ENCODE peak calls at places on chromosomes 7 and 10, in seven cellular contexts. One of them, this sample, is unnamed.
A peak's percentile ranks its signal among the peaks of the same experiment; 100 is the strongest.

GRCh38 chr7:47633134-47633533 is 51.2 kb upstream of the TNS3 start:
- DNase-seq in neuronal stem cell: no peak
- DNase-seq in mesendoderm: no peak
- DNase-seq in H1: no peak
- DNase-seq in H9: no peak
- DNase-seq in mesenchymal stem cell: no peak
- DNase-seq in trophoblast cell: no peak
- DNase-seq in this sample: no peak

GRCh38 chr7:157692156-157693011 is 355.6 kb downstream of the DNAJB6 start:
- DNase-seq in neuronal stem cell: peak; percentile 51
- DNase-seq in mesendoderm: no peak
- DNase-seq in H1: peak; percentile 78
- DNase-seq in H9: peak; percentile 47
- DNase-seq in mesenchymal stem cell: no peak
- DNase-seq in trophoblast cell: no peak
- DNase-seq in this sample: no peak

GRCh38 chr10:636016-636730 is 53.3 kb downstream of the DIP2C start:
- DNase-seq in neuronal stem cell: no peak
- DNase-seq in mesendoderm: no peak
- DNase-seq in H1: no peak
- DNase-seq in H9: no peak
- DNase-seq in mesenchymal stem cell: no peak
- DNase-seq in trophoblast cell: no peak
- DNase-seq in this sample: no peak

GRCh38 chr10:11208908-11209809 is 191.5 kb downstream of the CELF2 start:
- DNase-seq in neuronal stem cell: no peak
- DNase-seq in mesendoderm: no peak
- DNase-seq in H1: no peak
- DNase-seq in H9: no peak
- DNase-seq in mesenchymal stem cell: no peak
- DNase-seq in trophoblast cell: no peak
- DNase-seq in this sample: no peak

GRCh38 chr7:5491251-5492044 is 67.8 kb upstream of the TNRC18 start:
- DNase-seq in neuronal stem cell: no peak
- DNase-seq in mesendoderm: no peak
- DNase-seq in H1: no peak
- DNase-seq in H9: no peak
- DNase-seq in mesenchymal stem cell: no peak
- DNase-seq in trophoblast cell: no peak
- DNase-seq in this sample: no peak

GRCh38 chr10:133324198-133324792 is 12.4 kb downstream of the CALY start:
- DNase-seq in neuronal stem cell: no peak
- DNase-seq in mesendoderm: peak; percentile 77
- DNase-seq in H1: peak; percentile 72
- DNase-seq in H9: peak; percentile 85
- DNase-seq in mesenchymal stem cell: peak; percentile 43
- DNase-seq in trophoblast cell: peak; percentile 26
- DNase-seq in this sample: peak; percentile 55

GRCh38 chr10:126131338-126131737 is 235.0 kb downstream of the FANK1 start:
- DNase-seq in neuronal stem cell: no peak
- DNase-seq in mesendoderm: no peak
- DNase-seq in H1: no peak
- DNase-seq in H9: no peak
- DNase-seq in mesenchymal stem cell: peak; percentile 92
- DNase-seq in trophoblast cell: peak; percentile 38
- DNase-seq in this sample: peak; percentile 31

GRCh38 chr7:47580811-47581331 is 1.0 kb downstream of the TNS3 start:
- DNase-seq in neuronal stem cell: no peak
- DNase-seq in mesendoderm: peak; percentile 48
- DNase-seq in H1: no peak
- DNase-seq in H9: no peak
- DNase-seq in mesenchymal stem cell: peak; percentile 70
- DNase-seq in trophoblast cell: no peak
- DNase-seq in this sample: peak; percentile 37

GRCh38 chr10:810351-810846 is 120.9 kb upstream of the DIP2C start:
- DNase-seq in neuronal stem cell: peak; percentile 18
- DNase-seq in mesendoderm: peak; percentile 62
- DNase-seq in H1: no peak
- DNase-seq in H9: no peak
- DNase-seq in mesenchymal stem cell: no peak
- DNase-seq in trophoblast cell: peak; percentile 33
- DNase-seq in this sample: peak; percentile 49

GRCh38 chr7:47435889-47436312 is 146.0 kb downstream of the TNS3 start:
- DNase-seq in neuronal stem cell: peak; percentile 33
- DNase-seq in mesendoderm: peak; percentile 88
- DNase-seq in H1: no peak
- DNase-seq in H9: peak; percentile 63
- DNase-seq in mesenchymal stem cell: peak; percentile 88
- DNase-seq in trophoblast cell: peak; percentile 67
- DNase-seq in this sample: peak; percentile 81

GRCh38 chr10:43706166-43706565 is 57.5 kb upstream of the ZNF32 start:
- DNase-seq in neuronal stem cell: no peak
- DNase-seq in mesendoderm: no peak
- DNase-seq in H1: no peak
- DNase-seq in H9: peak; percentile 9
- DNase-seq in mesenchymal stem cell: no peak
- DNase-seq in trophoblast cell: peak; percentile 21
- DNase-seq in this sample: no peak

GRCh38 chr10:70260259-70260658 is 23.5 kb downstream of the NPFFR1 start:
- DNase-seq in neuronal stem cell: no peak
- DNase-seq in mesendoderm: peak; percentile 18
- DNase-seq in H1: no peak
- DNase-seq in H9: no peak
- DNase-seq in mesenchymal stem cell: no peak
- DNase-seq in trophoblast cell: no peak
- DNase-seq in this sample: no peak

GRCh38 chr7:125084196-125084595 is 154.6 kb upstream of the POT1 start:
- DNase-seq in neuronal stem cell: no peak
- DNase-seq in mesendoderm: no peak
- DNase-seq in H1: no peak
- DNase-seq in H9: no peak
- DNase-seq in mesenchymal stem cell: no peak
- DNase-seq in trophoblast cell: no peak
- DNase-seq in this sample: no peak

GRCh38 chr7:2019693-2020511 is 212.8 kb downstream of the MAD1L1 start:
- DNase-seq in neuronal stem cell: no peak
- DNase-seq in mesendoderm: peak; percentile 25
- DNase-seq in H1: no peak
- DNase-seq in H9: no peak
- DNase-seq in mesenchymal stem cell: peak; percentile 77
- DNase-seq in trophoblast cell: peak; percentile 52
- DNase-seq in this sample: peak; percentile 97

GRCh38 chr10:26486304-26486703 is 48.2 kb downstream of the APBB1IP start:
- DNase-seq in neuronal stem cell: no peak
- DNase-seq in mesendoderm: peak; percentile 60
- DNase-seq in H1: no peak
- DNase-seq in H9: no peak
- DNase-seq in mesenchymal stem cell: peak; percentile 60
- DNase-seq in trophoblast cell: peak; percentile 98
- DNase-seq in this sample: peak; percentile 32

GRCh38 chr10:110513949-110514348 is 16.2 kb downstream of the DUSP5 start:
- DNase-seq in neuronal stem cell: no peak
- DNase-seq in mesendoderm: no peak
- DNase-seq in H1: no peak
- DNase-seq in H9: peak; percentile 14
- DNase-seq in mesenchymal stem cell: no peak
- DNase-seq in trophoblast cell: no peak
- DNase-seq in this sample: no peak

GRCh38 chr7:30660331-30661255 is 21.7 kb downstream of the CRHR2 start:
- DNase-seq in neuronal stem cell: no peak
- DNase-seq in mesendoderm: no peak
- DNase-seq in H1: no peak
- DNase-seq in H9: no peak
- DNase-seq in mesenchymal stem cell: no peak
- DNase-seq in trophoblast cell: no peak
- DNase-seq in this sample: no peak

GRCh38 chr10:30687698-30688213 is 58.2 kb upstream of the LYZL2 start:
- DNase-seq in neuronal stem cell: peak; percentile 70
- DNase-seq in mesendoderm: peak; percentile 93
- DNase-seq in H1: peak; percentile 97
- DNase-seq in H9: peak; percentile 89
- DNase-seq in mesenchymal stem cell: peak; percentile 80
- DNase-seq in trophoblast cell: peak; percentile 94
- DNase-seq in this sample: peak; percentile 68

GRCh38 chr10:4501306-4501705 is 324.7 kb upstream of the AKR1E2 start:
- DNase-seq in neuronal stem cell: no peak
- DNase-seq in mesendoderm: no peak
- DNase-seq in H1: no peak
- DNase-seq in H9: no peak
- DNase-seq in mesenchymal stem cell: no peak
- DNase-seq in trophoblast cell: peak; percentile 48
- DNase-seq in this sample: peak; percentile 32

GRCh38 chr7:86786376-86786775 is 142.7 kb downstream of the GRM3 start:
- DNase-seq in neuronal stem cell: no peak
- DNase-seq in mesendoderm: no peak
- DNase-seq in H1: no peak
- DNase-seq in H9: no peak
- DNase-seq in mesenchymal stem cell: no peak
- DNase-seq in trophoblast cell: no peak
- DNase-seq in this sample: no peak

GRCh38 chr7:38311329-38311937 is 38.0 kb upstream of the TARP start:
- DNase-seq in neuronal stem cell: no peak
- DNase-seq in mesendoderm: no peak
- DNase-seq in H1: no peak
- DNase-seq in H9: no peak
- DNase-seq in mesenchymal stem cell: no peak
- DNase-seq in trophoblast cell: peak; percentile 87
- DNase-seq in this sample: no peak

GRCh38 chr7:30543815-30544525 is 39.3 kb upstream of the GGCT start:
- DNase-seq in neuronal stem cell: no peak
- DNase-seq in mesendoderm: peak; percentile 73
- DNase-seq in H1: no peak
- DNase-seq in H9: no peak
- DNase-seq in mesenchymal stem cell: peak; percentile 41
- DNase-seq in trophoblast cell: peak; percentile 69
- DNase-seq in this sample: no peak

GRCh38 chr7:7786595-7786994 is 68.2 kb upstream of the RPA3 start:
- DNase-seq in neuronal stem cell: no peak
- DNase-seq in mesendoderm: no peak
- DNase-seq in H1: no peak
- DNase-seq in H9: no peak
- DNase-seq in mesenchymal stem cell: no peak
- DNase-seq in trophoblast cell: no peak
- DNase-seq in this sample: no peak

GRCh38 chr7:7785349-7785973 is 67.1 kb upstream of the RPA3 start:
- DNase-seq in neuronal stem cell: no peak
- DNase-seq in mesendoderm: no peak
- DNase-seq in H1: no peak
- DNase-seq in H9: no peak
- DNase-seq in mesenchymal stem cell: no peak
- DNase-seq in trophoblast cell: no peak
- DNase-seq in this sample: no peak

GRCh38 chr7:7779888-7780287 is 61.5 kb upstream of the RPA3 start:
- DNase-seq in neuronal stem cell: no peak
- DNase-seq in mesendoderm: no peak
- DNase-seq in H1: no peak
- DNase-seq in H9: no peak
- DNase-seq in mesenchymal stem cell: peak; percentile 41
- DNase-seq in trophoblast cell: no peak
- DNase-seq in this sample: no peak

DNA sequence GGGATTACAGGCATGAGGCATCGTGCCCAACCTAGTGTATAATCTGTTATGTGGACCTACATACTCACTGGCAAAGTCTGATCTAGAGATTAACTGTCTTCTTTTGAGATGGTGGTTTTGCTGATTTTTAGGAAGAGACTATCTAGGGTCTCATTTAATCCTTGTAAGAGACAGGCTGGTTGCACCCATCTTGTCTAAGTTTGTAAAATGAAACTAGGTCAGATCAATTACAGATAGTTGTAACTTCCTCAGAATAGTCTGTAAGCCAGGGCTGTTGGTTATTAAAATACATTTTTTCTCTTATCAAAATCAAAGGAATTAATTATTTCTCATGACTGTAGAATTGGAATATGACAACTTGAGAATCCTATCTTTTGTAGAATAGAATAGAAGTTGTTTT is 64.6 kb upstream of the RPA3 start:
- DNase-seq in neuronal stem cell: no peak
- DNase-seq in mesendoderm: no peak
- DNase-seq in H1: no peak
- DNase-seq in H9: no peak
- DNase-seq in mesenchymal stem cell: no peak
- DNase-seq in trophoblast cell: no peak
- DNase-seq in this sample: no peak
- H3K4ac ChIP-seq in neuronal stem cell: no peak overlapping the region
- H3K4ac ChIP-seq in mesendoderm: no peak overlapping the region
- H3K4ac ChIP-seq in H1: no peak overlapping the region
- H3K4ac ChIP-seq in H9: no peak overlapping the region
- H3K4ac ChIP-seq in mesenchymal stem cell: no peak overlapping the region
- H3K4ac ChIP-seq in trophoblast cell: no peak overlapping the region
- H3K4ac ChIP-seq in this sample: no peak overlapping the region

GRCh38 chr7:76351372-76351771 is 7.4 kb downstream of the YWHAG start:
- DNase-seq in neuronal stem cell: no peak
- DNase-seq in mesendoderm: no peak
- DNase-seq in H1: no peak
- DNase-seq in H9: no peak
- DNase-seq in mesenchymal stem cell: no peak
- DNase-seq in trophoblast cell: no peak
- DNase-seq in this sample: no peak
- H3K4ac ChIP-seq in neuronal stem cell: no peak overlapping the region
- H3K4ac ChIP-seq in mesendoderm: no peak overlapping the region
- H3K4ac ChIP-seq in H1: no peak overlapping the region
- H3K4ac ChIP-seq in H9: no peak overlapping the region
- H3K4ac ChIP-seq in mesenchymal stem cell: no peak overlapping the region
- H3K4ac ChIP-seq in trophoblast cell: peak overlapping the region; percentile 91
- H3K4ac ChIP-seq in this sample: no peak overlapping the region

DNA sequence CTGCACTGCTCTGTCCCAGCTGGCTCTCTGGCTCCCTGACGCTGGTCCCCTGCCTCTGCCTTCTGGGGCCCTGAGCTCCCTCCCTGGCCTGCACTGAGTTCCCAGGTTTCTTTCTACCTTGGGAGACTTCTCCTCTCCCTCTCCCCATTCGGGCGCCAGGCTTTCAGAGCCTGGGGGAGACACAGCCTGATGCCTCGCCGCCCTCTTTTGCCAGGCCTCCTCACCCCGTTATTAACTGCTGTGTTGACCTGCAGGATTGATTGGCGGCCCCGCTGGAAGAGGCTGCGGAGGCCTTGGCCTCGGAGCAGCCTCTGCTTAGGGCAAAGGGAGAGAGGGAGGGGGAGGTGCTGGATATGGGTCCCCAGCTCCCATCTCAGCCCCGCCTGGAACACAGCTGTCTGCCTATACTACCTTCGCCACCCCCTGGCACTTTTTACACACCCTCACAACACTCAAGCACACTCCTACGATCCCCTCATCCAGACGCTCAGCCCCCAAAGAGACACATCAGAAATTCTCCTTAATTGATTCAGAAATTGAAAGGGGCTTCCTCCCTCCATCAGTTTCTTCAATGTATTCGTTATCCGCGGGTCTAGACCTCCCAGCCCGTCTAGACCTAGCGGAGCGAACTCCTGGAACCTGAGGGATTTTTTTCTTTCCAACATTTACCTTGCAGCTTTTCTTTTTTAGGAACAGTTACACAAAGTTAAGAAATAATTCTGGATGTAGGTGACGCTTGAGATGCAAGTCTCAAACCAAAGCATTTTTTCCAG is 7.1 kb upstream of the PAX2 start:
- DNase-seq in neuronal stem cell: no peak
- DNase-seq in mesendoderm: peak; percentile 18
- DNase-seq in H1: peak; percentile 64
- DNase-seq in H9: no peak
- DNase-seq in mesenchymal stem cell: no peak
- DNase-seq in trophoblast cell: no peak
- DNase-seq in this sample: no peak
- H3K4ac ChIP-seq in neuronal stem cell: no peak overlapping the region
- H3K4ac ChIP-seq in mesendoderm: no peak overlapping the region
- H3K4ac ChIP-seq in H1: no peak overlapping the region
- H3K4ac ChIP-seq in H9: no peak overlapping the region
- H3K4ac ChIP-seq in mesenchymal stem cell: no peak overlapping the region
- H3K4ac ChIP-seq in trophoblast cell: no peak overlapping the region
- H3K4ac ChIP-seq in this sample: no peak overlapping the region

GRCh38 chr7:26451997-26452396 is 160.3 kb downstream of the SNX10 start:
- DNase-seq in neuronal stem cell: no peak
- DNase-seq in mesendoderm: peak; percentile 42
- DNase-seq in H1: no peak
- DNase-seq in H9: peak; percentile 69
- DNase-seq in mesenchymal stem cell: no peak
- DNase-seq in trophoblast cell: no peak
- DNase-seq in this sample: no peak
- H3K4ac ChIP-seq in neuronal stem cell: no peak overlapping the region
- H3K4ac ChIP-seq in mesendoderm: no peak overlapping the region
- H3K4ac ChIP-seq in H1: no peak overlapping the region
- H3K4ac ChIP-seq in H9: no peak overlapping the region
- H3K4ac ChIP-seq in mesenchymal stem cell: no peak overlapping the region
- H3K4ac ChIP-seq in trophoblast cell: no peak overlapping the region
- H3K4ac ChIP-seq in this sample: no peak overlapping the region